ENCODE peak calls at places on chromosomes 16 and 17, in eight cellular contexts. One of them, this sample, is unnamed.

GRCh38 chr17:15782809-15783208 is 50.7 kb downstream of the TBC1D26 start:
- DNase-seq in astrocyte of the spinal cord: peak
- DNase-seq in neural crest cell: no peak
- DNase-seq in activated B cell treated with CpG ODN at 0.5 μM for 24 hours: no peak
- DNase-seq in IMR-90: no peak
- DNase-seq in PC-9: no peak
- DNase-seq in MCF 10A: no peak
- DNase-seq in kidney epithelial cell: no peak
- DNase-seq in this sample: no peak

GRCh38 chr17:4542003-4542725 is 13.0 kb downstream of the MYBBP1A start:
- DNase-seq in MCF 10A: no peak
- DNase-seq in IMR-90: no peak
- DNase-seq in PC-9: no peak
- DNase-seq in astrocyte of the spinal cord: no peak
- DNase-seq in neural crest cell: no peak
- DNase-seq in activated B cell treated with CpG ODN at 0.5 μM for 24 hours: no peak
- DNase-seq in kidney epithelial cell: no peak
- DNase-seq in this sample: no peak

GRCh38 chr16:27318399-27319256 is 4.9 kb downstream of the IL4R start:
- DNase-seq in PC-9: peak
- DNase-seq in MCF 10A: peak
- DNase-seq in activated B cell treated with CpG ODN at 0.5 μM for 24 hours: peak
- DNase-seq in kidney epithelial cell: no peak
- DNase-seq in astrocyte of the spinal cord: peak
- DNase-seq in neural crest cell: no peak
- DNase-seq in IMR-90: peak
- DNase-seq in this sample: no peak

GRCh38 chr16:83727751-83728352 is 79.9 kb upstream of the HSBP1 start:
- DNase-seq in activated B cell treated with CpG ODN at 0.5 μM for 24 hours: no peak
- DNase-seq in astrocyte of the spinal cord: no peak
- DNase-seq in PC-9: no peak
- DNase-seq in kidney epithelial cell: no peak
- DNase-seq in MCF 10A: no peak
- DNase-seq in neural crest cell: no peak
- DNase-seq in IMR-90: no peak
- DNase-seq in this sample: no peak

GRCh38 chr17:68238894-68239293 is 8.9 kb upstream of the AMZ2 start:
- DNase-seq in kidney epithelial cell: no peak
- DNase-seq in MCF 10A: no peak
- DNase-seq in PC-9: no peak
- DNase-seq in neural crest cell: no peak
- DNase-seq in activated B cell treated with CpG ODN at 0.5 μM for 24 hours: no peak
- DNase-seq in astrocyte of the spinal cord: no peak
- DNase-seq in IMR-90: no peak
- DNase-seq in this sample: no peak

GRCh38 chr16:9256196-9256595 is 164.8 kb downstream of the HAPSTR1 start:
- DNase-seq in neural crest cell: peak
- DNase-seq in activated B cell treated with CpG ODN at 0.5 μM for 24 hours: no peak
- DNase-seq in IMR-90: no peak
- DNase-seq in PC-9: peak
- DNase-seq in astrocyte of the spinal cord: no peak
- DNase-seq in MCF 10A: peak
- DNase-seq in kidney epithelial cell: no peak
- DNase-seq in this sample: no peak

GRCh38 chr17:72413077-72414031 is 292.5 kb downstream of the SOX9 start:
- DNase-seq in IMR-90: no peak
- DNase-seq in neural crest cell: no peak
- DNase-seq in MCF 10A: no peak
- DNase-seq in PC-9: no peak
- DNase-seq in activated B cell treated with CpG ODN at 0.5 μM for 24 hours: no peak
- DNase-seq in kidney epithelial cell: no peak
- DNase-seq in astrocyte of the spinal cord: no peak
- DNase-seq in this sample: no peak

GRCh38 chr16:73365010-73365409 is 317.1 kb upstream of the ZFHX3 start:
- DNase-seq in astrocyte of the spinal cord: no peak
- DNase-seq in IMR-90: peak
- DNase-seq in MCF 10A: no peak
- DNase-seq in kidney epithelial cell: no peak
- DNase-seq in activated B cell treated with CpG ODN at 0.5 μM for 24 hours: no peak
- DNase-seq in PC-9: no peak
- DNase-seq in neural crest cell: no peak
- DNase-seq in this sample: no peak

GRCh38 chr17:67534941-67535340 is 157.9 kb downstream of the PITPNC1 start:
- DNase-seq in PC-9: no peak
- DNase-seq in activated B cell treated with CpG ODN at 0.5 μM for 24 hours: no peak
- DNase-seq in neural crest cell: no peak
- DNase-seq in IMR-90: no peak
- DNase-seq in kidney epithelial cell: no peak
- DNase-seq in astrocyte of the spinal cord: no peak
- DNase-seq in MCF 10A: no peak
- DNase-seq in this sample: no peak

GRCh38 chr17:77364381-77364911 is 223.7 kb downstream of the SEC14L1 start:
- DNase-seq in MCF 10A: no peak
- DNase-seq in IMR-90: no peak
- DNase-seq in kidney epithelial cell: no peak
- DNase-seq in PC-9: no peak
- DNase-seq in neural crest cell: no peak
- DNase-seq in astrocyte of the spinal cord: no peak
- DNase-seq in activated B cell treated with CpG ODN at 0.5 μM for 24 hours: no peak
- DNase-seq in this sample: no peak

GRCh38 chr16:10822702-10823101 is 4.1 kb upstream of the TVP23A start:
- DNase-seq in kidney epithelial cell: no peak
- DNase-seq in MCF 10A: no peak
- DNase-seq in activated B cell treated with CpG ODN at 0.5 μM for 24 hours: no peak
- DNase-seq in IMR-90: no peak
- DNase-seq in neural crest cell: no peak
- DNase-seq in PC-9: no peak
- DNase-seq in astrocyte of the spinal cord: no peak
- DNase-seq in this sample: no peak

DNA sequence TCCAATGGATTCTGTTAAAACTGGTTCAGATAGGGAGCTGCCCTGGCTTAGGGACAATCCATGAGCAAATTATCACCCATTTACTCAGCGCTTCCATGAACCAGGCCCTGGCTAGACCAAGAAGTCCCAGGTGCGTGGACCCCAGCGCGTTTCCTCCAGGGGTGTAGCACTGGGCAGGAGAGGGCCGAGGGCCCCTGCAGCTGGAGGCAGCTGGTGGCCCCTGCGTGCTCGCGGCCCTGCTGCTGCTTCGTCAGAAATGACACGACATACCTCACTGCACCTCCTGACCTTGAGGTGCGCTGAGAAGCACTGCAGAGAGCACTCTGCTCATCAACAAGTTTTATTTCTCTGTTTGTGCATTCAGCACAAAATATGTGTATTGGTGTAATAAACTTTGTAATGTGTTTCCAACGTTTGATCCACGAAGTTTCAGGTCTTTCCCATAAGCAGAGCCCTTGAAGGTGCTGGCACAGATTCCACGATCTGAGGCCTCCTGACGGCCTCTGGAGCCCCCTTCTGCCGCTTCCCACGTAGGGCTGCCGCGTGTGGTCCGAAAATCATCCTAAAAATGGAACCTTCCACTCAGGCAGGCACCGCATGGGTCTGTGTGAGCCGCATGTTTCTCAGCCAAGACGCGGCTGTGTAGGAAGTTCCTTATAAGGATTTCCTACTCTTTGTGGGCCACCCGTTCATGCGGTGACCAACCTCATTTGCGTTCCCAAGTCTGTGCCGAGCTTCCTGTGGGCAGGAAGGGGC is 50.8 kb upstream of the ZCCHC14 start:
- DNase-seq in neural crest cell: no peak
- DNase-seq in activated B cell treated with CpG ODN at 0.5 μM for 24 hours: no peak
- DNase-seq in kidney epithelial cell: no peak
- DNase-seq in MCF 10A: no peak
- DNase-seq in PC-9: no peak
- DNase-seq in IMR-90: no peak
- DNase-seq in astrocyte of the spinal cord: no peak
- DNase-seq in this sample: no peak
- TF ChIP-seq CTCF in neural crest cell: no peak
- TF ChIP-seq CTCF in activated B cell treated with CpG ODN at 0.5 μM for 24 hours: no peak
- TF ChIP-seq CTCF in kidney epithelial cell: no peak
- TF ChIP-seq CTCF in MCF 10A: no peak
- TF ChIP-seq CTCF in PC-9: no peak
- TF ChIP-seq CTCF in IMR-90: no peak
- TF ChIP-seq CTCF in astrocyte of the spinal cord: peak
- TF ChIP-seq CTCF in this sample: no peak

GRCh38 chr16:2902337-2903130 is 9.2 kb upstream of the FLYWCH1 start:
- DNase-seq in astrocyte of the spinal cord: no peak
- DNase-seq in kidney epithelial cell: no peak
- DNase-seq in IMR-90: no peak
- DNase-seq in PC-9: no peak
- DNase-seq in MCF 10A: no peak
- DNase-seq in activated B cell treated with CpG ODN at 0.5 μM for 24 hours: no peak
- DNase-seq in neural crest cell: no peak
- DNase-seq in this sample: no peak

GRCh38 chr16:2904922-2905240 is 6.8 kb upstream of the FLYWCH1 start:
- DNase-seq in PC-9: no peak
- DNase-seq in MCF 10A: no peak
- DNase-seq in astrocyte of the spinal cord: no peak
- DNase-seq in kidney epithelial cell: no peak
- DNase-seq in activated B cell treated with CpG ODN at 0.5 μM for 24 hours: no peak
- DNase-seq in neural crest cell: no peak
- DNase-seq in IMR-90: no peak
- DNase-seq in this sample: no peak

GRCh38 chr16:2905241-2905987 is 6.3 kb upstream of the FLYWCH1 start:
- DNase-seq in MCF 10A: peak
- DNase-seq in IMR-90: peak
- DNase-seq in neural crest cell: peak
- DNase-seq in kidney epithelial cell: peak
- DNase-seq in astrocyte of the spinal cord: peak
- DNase-seq in PC-9: peak
- DNase-seq in activated B cell treated with CpG ODN at 0.5 μM for 24 hours: peak
- DNase-seq in this sample: peak

GRCh38 chr16:2905988-2906387 is 5.7 kb upstream of the FLYWCH1 start:
- DNase-seq in PC-9: no peak
- DNase-seq in astrocyte of the spinal cord: no peak
- DNase-seq in IMR-90: no peak
- DNase-seq in neural crest cell: no peak
- DNase-seq in kidney epithelial cell: no peak
- DNase-seq in activated B cell treated with CpG ODN at 0.5 μM for 24 hours: no peak
- DNase-seq in MCF 10A: no peak
- DNase-seq in this sample: no peak

GRCh38 chr16:2904100-2904921 is 7.4 kb upstream of the FLYWCH1 start:
- DNase-seq in kidney epithelial cell: no peak
- DNase-seq in IMR-90: peak
- DNase-seq in neural crest cell: peak
- DNase-seq in activated B cell treated with CpG ODN at 0.5 μM for 24 hours: peak
- DNase-seq in astrocyte of the spinal cord: peak
- DNase-seq in MCF 10A: peak
- DNase-seq in PC-9: peak
- DNase-seq in this sample: peak
- TF ChIP-seq CTCF in kidney epithelial cell: peak
- TF ChIP-seq CTCF in IMR-90: peak
- TF ChIP-seq CTCF in neural crest cell: peak
- TF ChIP-seq CTCF in activated B cell treated with CpG ODN at 0.5 μM for 24 hours: peak
- TF ChIP-seq CTCF in astrocyte of the spinal cord: peak
- TF ChIP-seq CTCF in MCF 10A: peak
- TF ChIP-seq CTCF in PC-9: peak
- TF ChIP-seq CTCF in this sample: peak

DNA sequence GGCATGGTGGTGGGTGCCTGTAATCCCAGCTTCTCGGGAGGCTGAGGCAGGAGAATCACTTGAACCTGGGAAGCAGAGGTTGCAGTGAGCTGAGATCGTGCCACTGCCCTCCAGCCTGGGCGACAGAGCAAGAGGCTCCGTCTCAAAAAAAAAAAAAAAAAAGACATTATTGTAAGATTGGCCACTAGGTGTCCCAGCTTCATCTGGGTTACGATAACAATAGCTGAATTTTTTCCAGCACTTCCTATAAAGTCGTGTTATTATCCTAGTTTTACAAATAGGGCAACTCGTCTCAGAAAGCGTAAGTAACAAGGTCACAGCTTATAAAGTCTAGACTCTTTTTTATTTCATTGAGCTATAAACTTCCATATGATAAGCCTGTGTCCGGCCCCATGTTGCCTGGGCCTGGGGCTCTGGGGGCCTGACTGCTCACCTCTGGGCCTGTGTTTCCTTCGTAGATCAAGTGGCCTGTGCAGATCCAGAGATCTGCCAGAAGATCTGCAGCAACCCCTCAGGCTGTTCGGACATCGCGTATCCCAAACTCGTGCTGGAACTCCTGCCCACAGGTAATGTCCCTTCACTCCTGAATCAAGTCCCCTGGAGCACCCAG is 60.5 kb downstream of the SLC5A11 start:
- DNase-seq in astrocyte of the spinal cord: peak
- DNase-seq in MCF 10A: peak
- DNase-seq in IMR-90: peak
- DNase-seq in neural crest cell: no peak
- DNase-seq in kidney epithelial cell: no peak
- DNase-seq in activated B cell treated with CpG ODN at 0.5 μM for 24 hours: no peak
- DNase-seq in PC-9: peak
- DNase-seq in this sample: no peak
- TF ChIP-seq CTCF in astrocyte of the spinal cord: peak
- TF ChIP-seq CTCF in MCF 10A: peak
- TF ChIP-seq CTCF in IMR-90: peak
- TF ChIP-seq CTCF in neural crest cell: peak
- TF ChIP-seq CTCF in kidney epithelial cell: peak
- TF ChIP-seq CTCF in activated B cell treated with CpG ODN at 0.5 μM for 24 hours: no peak
- TF ChIP-seq CTCF in PC-9: peak
- TF ChIP-seq CTCF in this sample: peak

DNA sequence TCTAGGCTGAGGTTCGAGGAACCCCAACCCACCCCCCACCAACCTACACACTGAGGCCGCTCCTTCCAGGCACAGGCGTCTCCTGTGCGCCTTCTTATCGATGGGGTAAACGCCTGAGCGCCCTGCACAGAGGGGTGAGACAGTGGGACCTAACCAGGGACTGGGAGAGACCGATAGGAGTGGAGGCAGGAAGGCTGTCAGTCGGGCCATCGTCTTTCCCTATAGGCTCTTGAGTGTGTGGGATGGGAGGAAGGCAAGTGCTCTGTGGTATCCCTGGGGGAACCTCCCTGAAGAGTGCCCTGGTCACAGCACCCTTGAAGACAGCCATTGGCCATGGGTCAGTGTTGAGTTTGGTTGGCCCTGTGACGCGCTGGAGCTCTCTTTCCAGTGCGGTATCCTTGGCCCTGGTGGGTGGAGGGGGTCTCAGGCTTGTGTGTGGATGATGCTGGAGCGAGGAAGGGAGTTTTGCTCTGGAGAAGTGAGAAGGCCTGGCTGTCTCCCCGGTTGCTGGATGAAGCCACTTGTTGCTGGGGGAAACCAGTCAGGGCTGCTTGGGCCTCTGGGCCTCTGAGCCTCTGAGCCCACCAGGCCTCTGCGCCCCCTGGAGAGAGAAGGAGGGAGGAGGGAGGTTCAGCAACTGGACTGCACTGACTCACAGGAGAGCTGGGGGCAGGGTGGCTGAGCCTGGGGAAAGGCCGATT is 1.7 kb downstream of the GPRC5C start:
- DNase-seq in MCF 10A: no peak
- DNase-seq in neural crest cell: no peak
- DNase-seq in kidney epithelial cell: no peak
- DNase-seq in astrocyte of the spinal cord: no peak
- DNase-seq in activated B cell treated with CpG ODN at 0.5 μM for 24 hours: no peak
- DNase-seq in IMR-90: no peak
- DNase-seq in PC-9: no peak
- DNase-seq in this sample: no peak
- TF ChIP-seq CTCF in MCF 10A: no peak
- TF ChIP-seq CTCF in neural crest cell: no peak
- TF ChIP-seq CTCF in kidney epithelial cell: peak
- TF ChIP-seq CTCF in astrocyte of the spinal cord: no peak
- TF ChIP-seq CTCF in activated B cell treated with CpG ODN at 0.5 μM for 24 hours: no peak
- TF ChIP-seq CTCF in IMR-90: no peak
- TF ChIP-seq CTCF in PC-9: no peak
- TF ChIP-seq CTCF in this sample: no peak

This sample was measured in type B pancreatic cell.